ENCODE peak calls at places on chromosomes 4 and X, in six cellular contexts. H, V, K, G, E and N are unnamed samples.

GRCh38 chr4:115675721-115676120 is 562.3 kb upstream of the NDST4 start:
- DNase-seq in K (no peak), H (peak; percentile 0), E (no peak), V (no peak), G (no peak), N (no peak)

GRCh38 chr4:4791299-4791798 is 68.1 kb upstream of the MSX1 start:
- DNase-seq in H (peak; percentile 52), V (no peak), K (no peak), E (no peak), G (no peak), N (no peak)

GRCh38 chrX:38438321-38438720 is 85.9 kb downstream of the OTC start:
- DNase-seq in G (no peak), H (no peak), K (no peak), V (no peak), E (no peak), N (no peak)

GRCh38 chrX:19990225-19990518 is 689 bp downstream of the BCLAF3 start:
- DNase-seq in V (no peak), K (no peak), G (peak; percentile 21), E (no peak), H (no peak), N (no peak)

GRCh38 chrX:22520128-22520828 is 247.6 kb downstream of the CBLL2 start:
- DNase-seq in G (no peak), H (no peak), E (no peak), V (no peak), K (no peak), N (no peak)

GRCh38 chr4:98113005-98113404 is 30.3 kb downstream of the STPG2 start:
- DNase-seq in K (no peak), H (peak; percentile 30), V (peak; percentile 5), E (peak; percentile 15), G (peak; percentile 16), N (no peak)

GRCh38 chr4:19987746-19988145 is 264.0 kb upstream of the SLIT2 start:
- DNase-seq in K (no peak), E (no peak), V (peak; percentile 17), G (no peak), H (peak; percentile 60), N (no peak)

GRCh38 chr4:116480486-116480990 is 604.8 kb downstream of the TRAM1L1 start:
- DNase-seq in V (no peak), E (no peak), H (no peak), G (no peak), K (no peak), N (no peak)

GRCh38 chr4:84258905-84259830 is 239.9 kb downstream of the NKX6-1 start:
- DNase-seq in K (no peak), V (no peak), G (no peak), E (no peak), H (peak; percentile 42), N (no peak)

GRCh38 chrX:119636419-119636818 is 30.2 kb upstream of the NKRF start:
- DNase-seq in G (no peak), V (no peak), K (no peak), H (no peak), E (no peak), N (no peak)

GRCh38 chrX:71103110-71103983 is 3.2 kb downstream of the CXorf65 start:
- DNase-seq in K (peak; percentile 37), G (peak; percentile 24), V (no peak), H (no peak), E (peak; percentile 48), N (no peak)

GRCh38 chrX:103742339-103742738 is 31.6 kb downstream of the TMEM31 start:
- DNase-seq in H (no peak), V (no peak), K (no peak), G (no peak), E (no peak), N (no peak)

GRCh38 chrX:9677098-9677739 is 88.4 kb downstream of the GPR143 start:
- DNase-seq in H (peak; percentile 71), E (no peak), G (no peak), V (no peak), K (no peak), N (no peak)

GRCh38 chr4:48603366-48604003 is 113.4 kb downstream of the ZAR1 start:
- DNase-seq in V (no peak), E (no peak), G (no peak), H (no peak), K (no peak), N (no peak)

GRCh38 chr4:20675786-20676185 is 24.5 kb upstream of the PACRGL start:
- DNase-seq in V (no peak), E (no peak), H (no peak), G (no peak), K (no peak), N (no peak)

GRCh38 chrX:39011454-39012204 is 210.4 kb downstream of the MID1IP1 start:
- DNase-seq in G (no peak), V (no peak), K (no peak), H (peak; percentile 27), E (no peak), N (no peak)

GRCh38 chr4:118997601-118998000 is 108.9 kb downstream of the SYNPO2 start:
- DNase-seq in E (no peak), V (no peak), G (no peak), H (peak; percentile 5), K (no peak), N (no peak)

GRCh38 chrX:5870238-5870637 is 358.4 kb downstream of the NLGN4X start:
- DNase-seq in V (no peak), H (no peak), G (peak; percentile 23), K (no peak), E (no peak), N (no peak)

GRCh38 chr4:81021526-81021944 is 9.0 kb upstream of the BMP3 start:
- DNase-seq in V (no peak), H (no peak), G (no peak), E (no peak), K (no peak), N (no peak)

GRCh38 chrX:23803931-23804381 is 21.0 kb downstream of the SAT1 start:
- DNase-seq in G (no peak), E (no peak), K (peak; percentile 57), H (peak; percentile 41), V (no peak), N (no peak)

GRCh38 chrX:31057691-31058090 is 14.2 kb downstream of the FTHL17 start:
- DNase-seq in G (no peak), E (no peak), H (no peak), K (no peak), V (no peak), N (no peak)

GRCh38 chr4:116217781-116218180 is 867.6 kb downstream of the TRAM1L1 start:
- DNase-seq in E (no peak), G (no peak), V (no peak), K (no peak), H (no peak), N (no peak)

GRCh38 chrX:15769300-15769954 is 20.9 kb upstream of the ZRSR2 start:
- DNase-seq in G (no peak), E (no peak), H (no peak), V (no peak), K (no peak), N (no peak)

GRCh38 chr4:336099-336892 is 1.3 kb upstream of the ZNF141 start:
- DNase-seq in H (peak; percentile 14), E (peak; percentile 40), G (peak; percentile 42), V (no peak), K (peak; percentile 25), N (no peak)

GRCh38 chr4:6087669-6088068 is 69.4 kb upstream of the C4orf50 start:
- DNase-seq in K (no peak), V (no peak), G (no peak), H (peak; percentile 26), E (peak; percentile 56), N (no peak)

GRCh38 chr4:14196141-14196540 is 568.6 kb upstream of the BOD1L1 start:
- DNase-seq in G (no peak), H (peak; percentile 75), K (peak; percentile 24), E (peak; percentile 85), V (peak; percentile 16), N (no peak)

GRCh38 chr4:122663814-122664610 is 43.1 kb upstream of the IL21 start:
- DNase-seq in V (no peak), G (no peak), E (no peak), H (no peak), K (no peak), N (no peak)

GRCh38 chrX:148530464-148531077 is 30.2 kb downstream of the AFF2 start:
- DNase-seq in E (no peak), V (peak; percentile 2), H (peak; percentile 35), K (no peak), G (no peak), N (no peak)
- TF ChIP-seq CTCF in E (peak; percentile 59), V (peak; percentile 59), H (peak; percentile 61), K (peak; percentile 39), G (no peak), N (peak; percentile 80)

DNA sequence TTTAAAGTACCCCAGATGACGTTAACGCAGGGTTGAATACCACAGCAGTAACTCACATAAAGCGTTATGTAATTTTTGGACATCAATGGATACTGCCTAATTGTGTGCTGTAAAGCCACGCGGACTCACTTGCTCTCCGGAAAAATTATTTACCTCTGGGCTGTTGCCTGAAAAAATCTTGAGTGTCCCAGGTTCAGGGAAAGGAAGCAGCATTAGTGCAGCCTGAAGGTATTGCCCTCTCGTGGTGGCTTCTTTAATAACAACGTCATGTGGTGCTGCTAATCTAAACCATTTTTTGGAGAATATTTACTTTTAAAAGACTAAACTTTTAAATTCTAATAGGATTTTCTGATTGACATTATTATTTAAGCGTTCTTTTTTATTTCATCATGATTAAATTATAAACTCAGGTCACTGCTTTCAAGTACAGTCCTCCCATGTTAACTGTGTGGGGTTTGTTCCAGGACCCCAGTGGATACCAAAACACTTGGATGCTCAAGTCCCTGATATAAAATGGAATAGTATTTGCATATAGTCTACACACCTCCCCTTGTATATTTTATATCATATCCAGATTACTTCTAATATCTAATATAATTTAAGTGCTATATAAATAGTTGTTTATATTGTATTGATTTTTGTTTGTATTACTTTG is 384.8 kb downstream of the FAM133A start:
- DNase-seq in K (no peak), G (no peak), V (no peak), H (peak; percentile 8), E (peak; percentile 40), N (no peak)
- TF ChIP-seq CTCF in K (peak; percentile 18), G (no peak), V (peak; percentile 57), H (peak; percentile 50), E (peak; percentile 69), N (peak; percentile 84)

GRCh38 chrX:18206657-18207056 is 14.0 kb downstream of the BEND2 start:
- DNase-seq in K (no peak), H (no peak), G (no peak), V (no peak), E (no peak), N (no peak)

GRCh38 chrX:18210470-18210869 is 10.2 kb downstream of the BEND2 start:
- DNase-seq in K (no peak), G (no peak), E (no peak), H (peak; percentile 25), V (no peak), N (no peak)
- TF ChIP-seq CTCF in K (no peak), G (no peak), E (peak; percentile 27), H (peak; percentile 18), V (peak; percentile 5), N (peak; percentile 71)

GRCh38 chrX:50614460-50614859 is 143.8 kb upstream of the DGKK start:
- DNase-seq in E (no peak), H (no peak), G (no peak), K (no peak), V (no peak), N (no peak)

GRCh38 chrX:50622751-50623150 is 152.1 kb upstream of the DGKK start:
- DNase-seq in K (no peak), V (no peak), G (no peak), H (no peak), E (no peak), N (no peak)

GRCh38 chrX:50615570-50616158 is 145.0 kb upstream of the DGKK start:
- DNase-seq in G (no peak), V (no peak), E (no peak), K (no peak), H (no peak), N (no peak)

GRCh38 chrX:50617183-50617582 is 146.6 kb upstream of the DGKK start:
- DNase-seq in H (no peak), E (no peak), V (no peak), G (no peak), K (no peak), N (no peak)

GRCh38 chrX:50618788-50619558 is 148.3 kb upstream of the DGKK start:
- DNase-seq in K (no peak), G (no peak), H (peak; percentile 1), V (no peak), E (no peak), N (no peak)
- TF ChIP-seq CTCF in K (no peak), G (no peak), H (no peak), V (no peak), E (no peak), N (no peak)